ENCODE peak calls at places on chromosomes 2 and 18, in six cellular contexts. A is SK-N-SH, O is stomach, B is heart left ventricle, X is colonic mucosa, Z is ascending aorta. V is an unnamed sample. For H3K4me1, the result is how much of the 10 kb centered on the place peaks cover.

GRCh38 chr2:18474690-18475089 is 85.8 kb downstream of the RDH14 start:
- DNase-seq in A (no peak), O (no peak), B (no peak), X (no peak), Z (no peak), V (no peak)

GRCh38 chr2:56127773-56128170 is 56.0 kb upstream of the CCDC85A start:
- DNase-seq in A (no peak), O (no peak), B (no peak), X (no peak), Z (no peak), V (no peak)

GRCh38 chr2:197498937-197499593 is 575 bp downstream of the HSPD1 start:
- DNase-seq in A (peak), O (peak), B (peak), X (peak), Z (peak), V (peak)

GRCh38 chr2:1366546-1367134 is 46.6 kb upstream of the TPO start:
- DNase-seq in A (peak), O (no peak), B (peak), X (no peak), Z (no peak), V (peak)

GRCh38 chr2:199692489-199692888 is 158.5 kb downstream of the FTCDNL1 start:
- DNase-seq in A (peak), O (peak), B (peak), X (peak), Z (no peak), V (peak)

GRCh38 chr2:23273786-23274185 is 111.2 kb upstream of the KLHL29 start:
- DNase-seq in A (no peak), O (no peak), B (no peak), X (no peak), Z (no peak), V (no peak)

GRCh38 chr18:79855147-79855910 is 57.6 kb downstream of the KCNG2 start:
- DNase-seq in A (no peak), O (no peak), B (no peak), X (peak), Z (peak), V (no peak)

GRCh38 chr2:120818441-120818920 is 82.8 kb downstream of the GLI2 start:
- DNase-seq in A (no peak), O (no peak), B (peak), X (peak), Z (peak), V (peak)

GRCh38 chr18:79367989-79368388 is 27.7 kb upstream of the NFATC1 start:
- DNase-seq in A (peak), O (no peak), B (no peak), X (no peak), Z (no peak), V (no peak)

GRCh38 chr2:172969609-172970008 is 106.0 kb upstream of the MAP3K20 start:
- DNase-seq in A (no peak), O (no peak), B (no peak), X (no peak), Z (no peak), V (no peak)

GRCh38 chr18:9181275-9181674 is 44.7 kb downstream of the ANKRD12 start:
- DNase-seq in A (no peak), O (no peak), B (no peak), X (no peak), Z (no peak), V (no peak)

GRCh38 chr2:164014068-164014577 is 278.3 kb upstream of the FIGN start:
- DNase-seq in A (no peak), O (no peak), B (peak), X (no peak), Z (no peak), V (no peak)

GRCh38 chr2:138871312-138871711 is 91.1 kb upstream of the NXPH2 start:
- DNase-seq in A (no peak), O (no peak), B (no peak), X (no peak), Z (no peak), V (no peak)

GRCh38 chr2:54556659-54557121 is 100.6 kb downstream of the SPTBN1 start:
- DNase-seq in A (no peak), O (no peak), B (no peak), X (no peak), Z (no peak), V (no peak)

GRCh38 chr2:179341152-179341866 is 76.7 kb upstream of the SESTD1 start:
- DNase-seq in A (no peak), O (no peak), B (no peak), X (no peak), Z (no peak), V (no peak)

GRCh38 chr2:210428415-210429179 is 48.0 kb downstream of the LANCL1 start:
- DNase-seq in A (no peak), O (no peak), B (no peak), X (no peak), Z (no peak), V (no peak)

GRCh38 chr2:160308476-160308875 is 108.4 kb upstream of the ITGB6 start:
- DNase-seq in A (no peak), O (no peak), B (peak), X (no peak), Z (no peak), V (no peak)

GRCh38 chr2:740446-741293 is 63.5 kb upstream of the TMEM18 start:
- DNase-seq in A (peak), O (peak), B (peak), X (peak), Z (peak), V (peak)

GRCh38 chr2:177068967-177069366 is 143.6 kb upstream of the HNRNPA3 start:
- DNase-seq in A (no peak), O (no peak), B (no peak), X (no peak), Z (no peak), V (no peak)

GRCh38 chr18:56066524-56067215 is 478.7 kb upstream of the TCF4 start:
- DNase-seq in A (no peak), O (no peak), B (no peak), X (no peak), Z (no peak), V (no peak)

GRCh38 chr2:38505779-38506178 is 96.9 kb downstream of the HNRNPLL start:
- DNase-seq in A (no peak), O (no peak), B (peak), X (no peak), Z (peak), V (peak)

GRCh38 chr2:128997166-128997866 is 678.6 kb upstream of the HS6ST1 start:
- DNase-seq in A (no peak), O (no peak), B (no peak), X (no peak), Z (no peak), V (no peak)

GRCh38 chr18:35934891-35935290 is 37.6 kb upstream of the RMP24 start:
- DNase-seq in A (no peak), O (no peak), B (no peak), X (no peak), Z (no peak), V (no peak)

GRCh38 chr2:43176449-43176848 is 50.0 kb downstream of the ZFP36L2 start:
- DNase-seq in A (no peak), O (no peak), B (no peak), X (no peak), Z (no peak), V (no peak)

GRCh38 chr2:54047076-54047475 is 68.3 kb upstream of the ACYP2 start:
- DNase-seq in A (no peak), O (no peak), B (no peak), X (no peak), Z (no peak), V (no peak)

GRCh38 chr2:225788571-225788970 is 389.1 kb downstream of the NYAP2 start:
- DNase-seq in A (no peak), O (no peak), B (no peak), X (no peak), Z (no peak), V (no peak)

GRCh38 chr2:170377469-170378207 is 199.7 kb downstream of the MYO3B start:
- DNase-seq in A (no peak), O (peak), B (no peak), X (peak), Z (no peak), V (no peak)

GRCh38 chr2:96977631-96978195 is 8.7 kb downstream of the FAM178B start:
- DNase-seq in A (no peak), O (no peak), B (no peak), X (no peak), Z (no peak), V (no peak)

GRCh38 chr2:35454966-35455638 is 900.5 kb upstream of the CRIM1 start:
- DNase-seq in A (peak), O (no peak), B (no peak), X (no peak), Z (no peak), V (no peak)

GRCh38 chr2:26495705-26496271 is 17.9 kb upstream of the OTOF start:
- DNase-seq in A (no peak), O (no peak), B (no peak), X (no peak), Z (no peak), V (no peak)

GRCh38 chr2:66445781-66446177 is 10.9 kb downstream of the MEIS1 start:
- DNase-seq in A (no peak), O (no peak), B (peak), X (no peak), Z (no peak), V (no peak)
- H3K27ac ChIP-seq in A (no peak), O (peak), B (peak), X (peak), Z (peak), V (peak)

DNA sequence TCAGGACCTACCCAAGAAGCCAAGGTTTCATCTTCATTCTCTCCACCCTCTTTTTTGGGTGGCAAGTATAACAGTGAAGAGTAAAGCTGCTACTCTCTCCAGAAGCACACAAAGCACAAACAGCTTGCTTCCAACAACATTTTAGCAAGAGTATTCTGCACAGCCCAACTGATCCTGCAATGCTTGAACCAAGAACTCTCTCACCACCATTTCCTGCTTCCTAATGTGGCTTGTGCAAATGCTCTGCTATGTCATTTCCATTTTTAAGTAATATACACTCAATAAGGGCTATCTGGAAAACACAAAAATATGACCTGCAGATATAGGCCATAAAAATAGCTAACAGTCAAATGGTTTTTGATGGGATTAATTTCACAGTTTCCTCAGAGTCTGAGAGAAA is 24.1 kb upstream of the IHH start:
- DNase-seq in A (no peak), O (no peak), B (no peak), X (no peak), Z (no peak), V (no peak)
- H3K4me1 ChIP-seq in A (under half), O (under half), B (under half), X (under half), Z (under half), V (under half)

GRCh38 chr2:20592106-20593071 is 58.5 kb downstream of the HS1BP3 start:
- DNase-seq in A (no peak), O (peak), B (no peak), X (no peak), Z (peak), V (peak)

GRCh38 chr2:20594957-20595356 is 55.9 kb downstream of the HS1BP3 start:
- DNase-seq in A (no peak), O (peak), B (no peak), X (no peak), Z (peak), V (no peak)

GRCh38 chr2:20595439-20596192 is 55.3 kb downstream of the HS1BP3 start:
- DNase-seq in A (no peak), O (peak), B (peak), X (no peak), Z (peak), V (no peak)

GRCh38 chr2:20594048-20594750 is 56.7 kb downstream of the HS1BP3 start:
- DNase-seq in A (no peak), O (peak), B (no peak), X (no peak), Z (peak), V (no peak)

GRCh38 chr2:20593072-20594034 is 57.5 kb downstream of the HS1BP3 start:
- DNase-seq in A (no peak), O (peak), B (peak), X (no peak), Z (peak), V (peak)
- TF ChIP-seq CTCF in A (no peak), O (no peak), B (no peak), X (no peak), Z (no peak), V (no peak)

GRCh38 chr18:74930616-74931015 is 278.3 kb downstream of the PTGR3 start:
- DNase-seq in A (no peak), O (no peak), B (no peak), X (no peak), Z (no peak), V (no peak)
- H3K27ac ChIP-seq in A (no peak), O (no peak), B (no peak), X (no peak), Z (no peak), V (no peak)

DNA sequence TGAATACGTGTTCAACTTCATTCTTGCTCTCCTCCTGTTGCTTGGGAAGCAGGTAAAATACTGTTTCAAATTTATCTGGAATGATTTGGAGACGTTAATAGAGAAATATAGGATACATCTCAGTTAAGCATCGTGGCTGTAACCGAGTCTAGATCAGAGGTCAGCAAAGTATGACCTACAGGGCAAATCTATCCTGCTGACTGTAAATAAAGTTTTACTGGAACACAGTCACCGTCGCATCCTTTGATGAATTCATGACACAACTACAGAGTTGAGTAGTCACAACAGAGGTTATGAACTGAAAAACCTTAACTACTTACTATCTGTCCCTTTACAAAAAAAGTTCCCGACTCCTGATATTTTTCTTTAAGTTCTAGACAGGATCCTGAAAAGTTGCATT is 86.6 kb downstream of the SP100 start:
- DNase-seq in A (no peak), O (no peak), B (no peak), X (no peak), Z (no peak), V (no peak)
- H3K4me1 ChIP-seq in A (under half), O (under half), B (under half), X (under half), Z (under half), V (under half)